ENCODE peak calls at places on chromosomes 11 and 22, in six cellular contexts. Z, D, J, X, N and P are unnamed samples.

GRCh38 chr22:24107668-24108067 is 73.6 kb upstream of the SUSD2 start:
- DNase-seq in J (peak; percentile 76), N (peak; percentile 95), Z (no peak), D (peak; percentile 93), X (no peak), P (no peak)

GRCh38 chr11:76307978-76308747 is 72.8 kb downstream of the THAP12 start:
- DNase-seq in Z (no peak), X (no peak), J (no peak), D (no peak), N (no peak), P (no peak)

GRCh38 chr11:2196970-2197770 is 25.6 kb upstream of the TH start:
- DNase-seq in D (peak; percentile 91), J (no peak), N (peak; percentile 64), Z (no peak), X (peak; percentile 62), P (peak; percentile 53)

GRCh38 chr11:57751676-57752253 is at the start of gene BTBD18:
- DNase-seq in J (no peak), D (peak; percentile 45), N (no peak), X (no peak), Z (no peak), P (no peak)

GRCh38 chr11:85256433-85256832 is 370.7 kb downstream of the DLG2 start:
- DNase-seq in J (no peak), N (no peak), X (no peak), D (no peak), Z (no peak), P (no peak)

GRCh38 chr11:134034496-134035381 is 34.1 kb upstream of the JAM3 start:
- DNase-seq in Z (no peak), J (no peak), N (no peak), D (no peak), X (no peak), P (no peak)

GRCh38 chr11:75554258-75555022 is 7.6 kb upstream of the SERPINH1 start:
- DNase-seq in X (no peak), Z (no peak), J (peak; percentile 100), D (peak; percentile 95), N (peak; percentile 92), P (no peak)

GRCh38 chr11:19345519-19345847 is 104.7 kb upstream of the E2F8 start:
- DNase-seq in N (no peak), Z (no peak), X (no peak), D (peak; percentile 50), J (no peak), P (no peak)

GRCh38 chr11:65382036-65382803 is at the start of gene SLC25A45:
- DNase-seq in J (peak; percentile 99), N (peak; percentile 96), D (peak; percentile 96), X (peak; percentile 93), Z (peak; percentile 87), P (peak; percentile 88)

GRCh38 chr22:45187891-45188290 is 24.2 kb downstream of the NUP50 start:
- DNase-seq in X (no peak), N (no peak), D (no peak), J (no peak), Z (no peak), P (no peak)

GRCh38 chr11:121802542-121802941 is 313.5 kb downstream of the BLID start:
- DNase-seq in J (no peak), N (no peak), Z (no peak), D (no peak), X (no peak), P (no peak)

GRCh38 chr11:66339686-66340483 is 3.7 kb upstream of the RIN1 start:
- DNase-seq in X (no peak), Z (no peak), J (no peak), N (peak; percentile 13), D (no peak), P (no peak)

GRCh38 chr11:114977596-114977995 is 299.3 kb downstream of the NXPE2 start:
- DNase-seq in J (no peak), X (no peak), Z (no peak), D (no peak), N (no peak), P (no peak)

GRCh38 chr11:74397531-74398243 is 546 bp downstream of the PGM2L1 start:
- DNase-seq in J (no peak), N (peak; percentile 23), Z (peak; percentile 60), X (peak; percentile 57), D (peak; percentile 22), P (peak; percentile 29)

GRCh38 chr11:74179234-74180126 is 8.4 kb downstream of the PPME1 start:
- DNase-seq in J (no peak), N (no peak), D (no peak), Z (no peak), X (no peak), P (no peak)

GRCh38 chr11:16783321-16783801 is 44.9 kb downstream of the C11orf58 start:
- DNase-seq in N (no peak), D (no peak), J (no peak), X (no peak), Z (no peak), P (no peak)

GRCh38 chr11:14617241-14618027 is 26.2 kb upstream of the PDE3B start:
- DNase-seq in J (peak; percentile 9), X (no peak), N (no peak), Z (no peak), D (no peak), P (no peak)

GRCh38 chr22:30856699-30857098 is 111.9 kb downstream of the MORC2 start:
- DNase-seq in Z (no peak), D (no peak), N (no peak), X (no peak), J (no peak), P (no peak)

GRCh38 chr11:65884716-65885092 is 3.6 kb downstream of the FIBP start:
- DNase-seq in Z (peak; percentile 51), J (no peak), X (peak; percentile 80), N (peak; percentile 64), D (peak; percentile 88), P (peak; percentile 80)